ENCODE peak calls at places on chromosomes 2 and 18, in ten cellular contexts. One of them, this sample, is unnamed.

GRCh38 chr2:42810971-42811865 is 18.8 kb upstream of the HAAO start:
- DNase-seq in A549: peak; percentile 32
- DNase-seq in Peyer's patch: peak; percentile 65
- DNase-seq in CD8-positive, alpha-beta memory T cell: peak; percentile 67
- DNase-seq in CD8-positive, alpha-beta T cell: peak; percentile 33
- DNase-seq in fibroblast of lung: peak; percentile 70
- DNase-seq in vagina: no peak
- DNase-seq in thyroid gland: peak; percentile 57
- DNase-seq in IMR-90: peak; percentile 35
- DNase-seq in trophoblast cell: no peak
- DNase-seq in this sample: no peak

GRCh38 chr2:196591621-196592022 is 47.9 kb upstream of the CCDC150 start:
- DNase-seq in CD8-positive, alpha-beta memory T cell: no peak
- DNase-seq in A549: no peak
- DNase-seq in CD8-positive, alpha-beta T cell: no peak
- DNase-seq in IMR-90: no peak
- DNase-seq in Peyer's patch: no peak
- DNase-seq in fibroblast of lung: no peak
- DNase-seq in thyroid gland: no peak
- DNase-seq in vagina: no peak
- DNase-seq in trophoblast cell: no peak
- DNase-seq in this sample: no peak

GRCh38 chr2:34627003-34627402 is 1027.9 kb upstream of the FAM98A start:
- DNase-seq in fibroblast of lung: no peak
- DNase-seq in trophoblast cell: no peak
- DNase-seq in CD8-positive, alpha-beta T cell: no peak
- DNase-seq in thyroid gland: no peak
- DNase-seq in IMR-90: no peak
- DNase-seq in Peyer's patch: no peak
- DNase-seq in vagina: no peak
- DNase-seq in A549: no peak
- DNase-seq in CD8-positive, alpha-beta memory T cell: no peak
- DNase-seq in this sample: no peak

GRCh38 chr2:29184531-29184930 is 69.3 kb downstream of the CLIP4 start:
- DNase-seq in CD8-positive, alpha-beta memory T cell: no peak
- DNase-seq in fibroblast of lung: no peak
- DNase-seq in A549: no peak
- DNase-seq in vagina: no peak
- DNase-seq in CD8-positive, alpha-beta T cell: no peak
- DNase-seq in Peyer's patch: no peak
- DNase-seq in thyroid gland: no peak
- DNase-seq in IMR-90: no peak
- DNase-seq in trophoblast cell: no peak
- DNase-seq in this sample: no peak

GRCh38 chr18:66616523-66616983 is 12.7 kb upstream of the CDH19 start:
- DNase-seq in Peyer's patch: no peak
- DNase-seq in thyroid gland: no peak
- DNase-seq in IMR-90: no peak
- DNase-seq in vagina: no peak
- DNase-seq in trophoblast cell: no peak
- DNase-seq in A549: no peak
- DNase-seq in CD8-positive, alpha-beta memory T cell: no peak
- DNase-seq in CD8-positive, alpha-beta T cell: no peak
- DNase-seq in fibroblast of lung: no peak
- DNase-seq in this sample: no peak

GRCh38 chr2:215878476-215879063 is 134.8 kb downstream of the MREG start:
- DNase-seq in A549: no peak
- DNase-seq in CD8-positive, alpha-beta T cell: no peak
- DNase-seq in thyroid gland: no peak
- DNase-seq in CD8-positive, alpha-beta memory T cell: no peak
- DNase-seq in vagina: no peak
- DNase-seq in Peyer's patch: no peak
- DNase-seq in trophoblast cell: peak; percentile 82
- DNase-seq in fibroblast of lung: peak; percentile 45
- DNase-seq in IMR-90: peak; percentile 55
- DNase-seq in this sample: no peak

GRCh38 chr18:13298262-13298661 is 79.7 kb downstream of the LDLRAD4 start:
- DNase-seq in vagina: no peak
- DNase-seq in A549: no peak
- DNase-seq in CD8-positive, alpha-beta T cell: no peak
- DNase-seq in thyroid gland: no peak
- DNase-seq in IMR-90: no peak
- DNase-seq in trophoblast cell: no peak
- DNase-seq in fibroblast of lung: no peak
- DNase-seq in CD8-positive, alpha-beta memory T cell: no peak
- DNase-seq in Peyer's patch: no peak
- DNase-seq in this sample: no peak

GRCh38 chr18:44198296-44199284 is 482.1 kb upstream of the SETBP1 start:
- DNase-seq in vagina: no peak
- DNase-seq in A549: no peak
- DNase-seq in IMR-90: no peak
- DNase-seq in Peyer's patch: peak; percentile 63
- DNase-seq in CD8-positive, alpha-beta T cell: no peak
- DNase-seq in CD8-positive, alpha-beta memory T cell: no peak
- DNase-seq in thyroid gland: peak; percentile 90
- DNase-seq in fibroblast of lung: no peak
- DNase-seq in trophoblast cell: no peak
- DNase-seq in this sample: no peak

GRCh38 chr2:8534729-8535397 is 147.0 kb upstream of the ID2 start:
- DNase-seq in fibroblast of lung: peak; percentile 82
- DNase-seq in Peyer's patch: peak; percentile 56
- DNase-seq in CD8-positive, alpha-beta memory T cell: no peak
- DNase-seq in A549: no peak
- DNase-seq in CD8-positive, alpha-beta T cell: no peak
- DNase-seq in IMR-90: peak; percentile 33
- DNase-seq in trophoblast cell: peak; percentile 66
- DNase-seq in vagina: no peak
- DNase-seq in thyroid gland: peak; percentile 74
- DNase-seq in this sample: no peak

GRCh38 chr2:162050513-162050961 is 23.5 kb downstream of the DPP4 start:
- DNase-seq in thyroid gland: no peak
- DNase-seq in trophoblast cell: no peak
- DNase-seq in vagina: no peak
- DNase-seq in A549: no peak
- DNase-seq in fibroblast of lung: no peak
- DNase-seq in CD8-positive, alpha-beta memory T cell: no peak
- DNase-seq in Peyer's patch: no peak
- DNase-seq in CD8-positive, alpha-beta T cell: no peak
- DNase-seq in IMR-90: no peak
- DNase-seq in this sample: no peak

GRCh38 chr2:30288576-30288975 is 57.2 kb downstream of the LBH start:
- DNase-seq in vagina: no peak
- DNase-seq in IMR-90: no peak
- DNase-seq in fibroblast of lung: no peak
- DNase-seq in A549: no peak
- DNase-seq in thyroid gland: no peak
- DNase-seq in Peyer's patch: no peak
- DNase-seq in CD8-positive, alpha-beta memory T cell: no peak
- DNase-seq in CD8-positive, alpha-beta T cell: no peak
- DNase-seq in trophoblast cell: no peak
- DNase-seq in this sample: no peak

GRCh38 chr2:152694161-152694661 is 23.1 kb downstream of the PRPF40A start:
- DNase-seq in vagina: no peak
- DNase-seq in thyroid gland: no peak
- DNase-seq in Peyer's patch: no peak
- DNase-seq in IMR-90: peak; percentile 82
- DNase-seq in CD8-positive, alpha-beta T cell: no peak
- DNase-seq in A549: peak; percentile 4
- DNase-seq in fibroblast of lung: peak; percentile 51
- DNase-seq in CD8-positive, alpha-beta memory T cell: peak; percentile 53
- DNase-seq in trophoblast cell: peak; percentile 58
- DNase-seq in this sample: no peak

GRCh38 chr18:27887287-27887686 is 289.6 kb downstream of the CDH2 start:
- DNase-seq in CD8-positive, alpha-beta T cell: no peak
- DNase-seq in thyroid gland: no peak
- DNase-seq in Peyer's patch: no peak
- DNase-seq in trophoblast cell: no peak
- DNase-seq in fibroblast of lung: no peak
- DNase-seq in vagina: no peak
- DNase-seq in CD8-positive, alpha-beta memory T cell: no peak
- DNase-seq in IMR-90: no peak
- DNase-seq in A549: no peak
- DNase-seq in this sample: no peak

GRCh38 chr18:50879302-50880107 is 587 bp downstream of the ME2 start:
- DNase-seq in CD8-positive, alpha-beta memory T cell: peak; percentile 63
- DNase-seq in A549: no peak
- DNase-seq in IMR-90: peak; percentile 38
- DNase-seq in thyroid gland: peak; percentile 51
- DNase-seq in fibroblast of lung: peak; percentile 62
- DNase-seq in vagina: no peak
- DNase-seq in Peyer's patch: peak; percentile 73
- DNase-seq in CD8-positive, alpha-beta T cell: peak; percentile 3
- DNase-seq in trophoblast cell: peak; percentile 12
- DNase-seq in this sample: peak; percentile 12

DNA sequence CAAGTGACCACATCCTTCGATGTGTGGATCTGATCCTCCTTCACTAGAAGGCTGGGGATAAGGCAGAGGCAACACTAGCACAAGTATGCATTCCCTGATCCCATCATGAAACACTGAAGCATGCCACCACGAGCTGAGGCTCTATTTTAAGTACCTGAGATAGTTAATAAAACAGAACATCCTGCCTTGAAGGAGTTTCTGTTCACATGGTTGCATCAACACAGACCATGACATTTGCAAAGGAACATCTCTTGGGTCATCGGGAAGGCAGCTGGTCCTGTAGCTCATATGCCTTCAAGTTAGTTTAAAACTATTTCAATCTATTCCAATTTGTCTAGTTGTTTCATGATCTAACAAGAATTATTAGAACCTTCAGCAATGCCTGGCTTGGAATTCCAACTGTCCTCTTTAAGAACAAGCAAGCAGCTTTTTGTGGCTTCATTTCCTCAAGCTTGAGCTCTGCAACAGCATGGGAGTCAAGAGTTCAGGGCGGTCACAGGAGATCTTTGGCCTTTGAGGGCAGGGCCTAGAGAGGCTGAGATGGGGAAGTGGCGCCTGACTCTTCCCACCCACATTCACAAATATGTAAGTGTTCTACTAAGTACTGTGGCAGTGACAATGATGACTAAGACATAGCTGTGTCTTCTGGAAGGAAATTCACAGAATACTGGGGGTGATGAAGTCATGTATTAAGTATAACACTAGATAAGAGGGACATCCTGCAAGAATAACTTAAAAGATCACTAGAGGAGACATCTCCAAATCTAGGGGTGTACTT is 15.2 kb downstream of the RND3 start:
- DNase-seq in trophoblast cell: no peak
- DNase-seq in fibroblast of lung: peak; percentile 86
- DNase-seq in CD8-positive, alpha-beta T cell: no peak
- DNase-seq in vagina: no peak
- DNase-seq in thyroid gland: no peak
- DNase-seq in IMR-90: peak; percentile 87
- DNase-seq in CD8-positive, alpha-beta memory T cell: no peak
- DNase-seq in A549: no peak
- DNase-seq in Peyer's patch: peak; percentile 72
- DNase-seq in this sample: no peak
- H3K27ac ChIP-seq in trophoblast cell: no peak overlapping the region
- H3K27ac ChIP-seq in fibroblast of lung: peak overlapping the region; percentile 28
- H3K27ac ChIP-seq in CD8-positive, alpha-beta T cell: no peak overlapping the region
- H3K27ac ChIP-seq in vagina: peak overlapping the region; percentile 18
- H3K27ac ChIP-seq in thyroid gland: no peak overlapping the region
- H3K27ac ChIP-seq in IMR-90: peak overlapping the region; percentile 44
- H3K27ac ChIP-seq in CD8-positive, alpha-beta memory T cell: no peak overlapping the region
- H3K27ac ChIP-seq in A549: peak overlapping the region; percentile 55
- H3K27ac ChIP-seq in Peyer's patch: peak overlapping the region; percentile 84
- H3K27ac ChIP-seq in this sample: no peak overlapping the region

GRCh38 chr2:174631009-174631981 is 33.7 kb upstream of the WIPF1 start:
- DNase-seq in CD8-positive, alpha-beta memory T cell: no peak
- DNase-seq in IMR-90: peak; percentile 90
- DNase-seq in vagina: no peak
- DNase-seq in Peyer's patch: no peak
- DNase-seq in trophoblast cell: peak; percentile 78
- DNase-seq in A549: no peak
- DNase-seq in CD8-positive, alpha-beta T cell: no peak
- DNase-seq in thyroid gland: no peak
- DNase-seq in fibroblast of lung: peak; percentile 20
- DNase-seq in this sample: no peak

GRCh38 chr2:174635015-174635593 is 37.5 kb upstream of the WIPF1 start:
- DNase-seq in vagina: no peak
- DNase-seq in IMR-90: no peak
- DNase-seq in Peyer's patch: no peak
- DNase-seq in A549: no peak
- DNase-seq in fibroblast of lung: no peak
- DNase-seq in thyroid gland: no peak
- DNase-seq in CD8-positive, alpha-beta memory T cell: no peak
- DNase-seq in CD8-positive, alpha-beta T cell: no peak
- DNase-seq in trophoblast cell: no peak
- DNase-seq in this sample: no peak

GRCh38 chr2:174633621-174633927 is 36.0 kb upstream of the WIPF1 start:
- DNase-seq in fibroblast of lung: no peak
- DNase-seq in CD8-positive, alpha-beta memory T cell: no peak
- DNase-seq in thyroid gland: peak; percentile 87
- DNase-seq in Peyer's patch: no peak
- DNase-seq in IMR-90: no peak
- DNase-seq in trophoblast cell: no peak
- DNase-seq in vagina: no peak
- DNase-seq in CD8-positive, alpha-beta T cell: no peak
- DNase-seq in A549: no peak
- DNase-seq in this sample: no peak

GRCh38 chr2:174634130-174635014 is 36.8 kb upstream of the WIPF1 start:
- DNase-seq in CD8-positive, alpha-beta memory T cell: peak; percentile 69
- DNase-seq in thyroid gland: peak; percentile 11
- DNase-seq in A549: no peak
- DNase-seq in Peyer's patch: no peak
- DNase-seq in trophoblast cell: peak; percentile 70
- DNase-seq in IMR-90: peak; percentile 12
- DNase-seq in CD8-positive, alpha-beta T cell: no peak
- DNase-seq in vagina: no peak
- DNase-seq in fibroblast of lung: no peak
- DNase-seq in this sample: peak; percentile 28

GRCh38 chr2:174632847-174633620 is 35.4 kb upstream of the WIPF1 start:
- DNase-seq in thyroid gland: no peak
- DNase-seq in IMR-90: no peak
- DNase-seq in CD8-positive, alpha-beta memory T cell: no peak
- DNase-seq in trophoblast cell: no peak
- DNase-seq in CD8-positive, alpha-beta T cell: no peak
- DNase-seq in fibroblast of lung: no peak
- DNase-seq in Peyer's patch: no peak
- DNase-seq in vagina: no peak
- DNase-seq in A549: no peak
- DNase-seq in this sample: no peak
- H3K4me1 ChIP-seq in thyroid gland: peaks cover 31% of the 10 kb centered on the region
- H3K4me1 ChIP-seq in IMR-90: peaks cover 17% of the 10 kb centered on the region
- H3K4me1 ChIP-seq in CD8-positive, alpha-beta memory T cell: peaks cover 68% of the 10 kb centered on the region
- H3K4me1 ChIP-seq in trophoblast cell: peaks cover 23% of the 10 kb centered on the region
- H3K4me1 ChIP-seq in CD8-positive, alpha-beta T cell: peaks cover 58% of the 10 kb centered on the region
- H3K4me1 ChIP-seq in fibroblast of lung: peaks cover 2% of the 10 kb centered on the region
- H3K4me1 ChIP-seq in Peyer's patch: peaks cover 5% of the 10 kb centered on the region
- H3K4me1 ChIP-seq in vagina: peaks cover 41% of the 10 kb centered on the region
- H3K4me1 ChIP-seq in A549: peaks cover 12% of the 10 kb centered on the region
- H3K4me1 ChIP-seq in this sample: peaks cover 34% of the 10 kb centered on the region

GRCh38 chr2:217986256-217986961 is 16.4 kb downstream of the TNS1 start:
- DNase-seq in CD8-positive, alpha-beta memory T cell: peak; percentile 12
- DNase-seq in vagina: no peak
- DNase-seq in thyroid gland: no peak
- DNase-seq in IMR-90: no peak
- DNase-seq in CD8-positive, alpha-beta T cell: no peak
- DNase-seq in trophoblast cell: no peak
- DNase-seq in A549: no peak
- DNase-seq in fibroblast of lung: no peak
- DNase-seq in Peyer's patch: peak; percentile 35
- DNase-seq in this sample: no peak
- H3K27ac ChIP-seq in CD8-positive, alpha-beta memory T cell: no peak overlapping the region
- H3K27ac ChIP-seq in vagina: no peak overlapping the region
- H3K27ac ChIP-seq in thyroid gland: no peak overlapping the region
- H3K27ac ChIP-seq in IMR-90: no peak overlapping the region
- H3K27ac ChIP-seq in CD8-positive, alpha-beta T cell: no peak overlapping the region
- H3K27ac ChIP-seq in trophoblast cell: no peak overlapping the region
- H3K27ac ChIP-seq in A549: no peak overlapping the region
- H3K27ac ChIP-seq in fibroblast of lung: no peak overlapping the region
- H3K27ac ChIP-seq in Peyer's patch: no peak overlapping the region
- H3K27ac ChIP-seq in this sample: no peak overlapping the region

GRCh38 chr18:55321268-55322175 is 266.5 kb downstream of the TCF4 start:
- DNase-seq in A549: peak; percentile 7
- DNase-seq in CD8-positive, alpha-beta T cell: no peak
- DNase-seq in CD8-positive, alpha-beta memory T cell: no peak
- DNase-seq in thyroid gland: peak; percentile 91
- DNase-seq in IMR-90: peak; percentile 89
- DNase-seq in trophoblast cell: peak; percentile 57
- DNase-seq in Peyer's patch: peak; percentile 71
- DNase-seq in fibroblast of lung: peak; percentile 95
- DNase-seq in vagina: no peak
- DNase-seq in this sample: no peak
- H3K4me1 ChIP-seq in A549: no peaks in the 10 kb centered on the region
- H3K4me1 ChIP-seq in CD8-positive, alpha-beta T cell: peaks cover 4% of the 10 kb centered on the region
- H3K4me1 ChIP-seq in CD8-positive, alpha-beta memory T cell: no peaks in the 10 kb centered on the region
- H3K4me1 ChIP-seq in thyroid gland: peaks cover 9% of the 10 kb centered on the region
- H3K4me1 ChIP-seq in IMR-90: peaks cover 3% of the 10 kb centered on the region
- H3K4me1 ChIP-seq in trophoblast cell: peaks cover 8% of the 10 kb centered on the region
- H3K4me1 ChIP-seq in Peyer's patch: no peaks in the 10 kb centered on the region
- H3K4me1 ChIP-seq in fibroblast of lung: peaks cover 3% of the 10 kb centered on the region
- H3K4me1 ChIP-seq in vagina: peaks cover 41% of the 10 kb centered on the region
- H3K4me1 ChIP-seq in this sample: no peaks in the 10 kb centered on the region

This sample was measured in effector memory CD4-positive, alpha-beta T cell.